ENCODE peak calls at places on chromosomes 16 and 17, in ten cellular contexts. R, K, U, B, S, V, F, A, G and N are unnamed samples.

GRCh38 chr16:65409505-65409904 is 287.6 kb upstream of the CDH11 start:
- DNase-seq in R (no peak), K (no peak), U (no peak), B (no peak), S (no peak), V (peak), F (no peak), A (no peak), G (no peak), N (peak)

GRCh38 chr16:55701442-55702319 is 45.9 kb downstream of the SLC6A2 start:
- DNase-seq in R (no peak), K (peak), U (no peak), B (peak), S (no peak), V (peak), F (peak), A (peak), G (no peak), N (peak)

GRCh38 chr17:7204828-7205461 is 14.7 kb downstream of the DLG4 start:
- DNase-seq in R (peak), K (peak), U (peak), B (peak), S (peak), V (peak), F (peak), A (peak), G (no peak), N (peak)

GRCh38 chr17:44007346-44008204 is 3.2 kb downstream of the NAGS start:
- DNase-seq in R (no peak), K (no peak), U (no peak), B (no peak), S (no peak), V (no peak), F (no peak), A (no peak), G (no peak), N (no peak)

GRCh38 chr16:84446596-84447392 is 57.7 kb downstream of the MEAK7 start:
- DNase-seq in R (no peak), K (peak), U (no peak), B (no peak), S (no peak), V (peak), F (no peak), A (no peak), G (no peak), N (peak)

GRCh38 chr17:60538726-60539125 is 12.7 kb upstream of the APPBP2 start:
- DNase-seq in R (no peak), K (no peak), U (no peak), B (no peak), S (no peak), V (no peak), F (no peak), A (no peak), G (no peak), N (peak)

GRCh38 chr16:54798267-54798666 is 132.4 kb upstream of the IRX5 start:
- DNase-seq in R (no peak), K (no peak), U (no peak), B (no peak), S (no peak), V (no peak), F (no peak), A (no peak), G (no peak), N (no peak)

GRCh38 chr17:81329279-81329926 is 34.3 kb upstream of the SLC38A10 start:
- DNase-seq in R (no peak), K (peak), U (no peak), B (peak), S (no peak), V (peak), F (peak), A (no peak), G (peak), N (peak)

GRCh38 chr17:80883831-80884735 is 107.6 kb upstream of the CHMP6 start:
- DNase-seq in R (no peak), K (peak), U (no peak), B (peak), S (no peak), V (no peak), F (no peak), A (no peak), G (no peak), N (no peak)

GRCh38 chr17:74768763-74769114 is 7.4 kb downstream of the NAT9 start:
- DNase-seq in R (no peak), K (no peak), U (no peak), B (no peak), S (no peak), V (no peak), F (no peak), A (no peak), G (no peak), N (no peak)

GRCh38 chr17:82153745-82154375 is 55.8 kb upstream of the FASN start:
- DNase-seq in R (peak), K (peak), U (peak), B (peak), S (peak), V (peak), F (peak), A (peak), G (no peak), N (peak)

GRCh38 chr17:50301891-50302584 is 27.8 kb downstream of the TMEM92 start:
- DNase-seq in R (no peak), K (no peak), U (no peak), B (no peak), S (no peak), V (no peak), F (no peak), A (no peak), G (no peak), N (no peak)

GRCh38 chr16:86051376-86052114 is 152.6 kb downstream of the IRF8 start:
- DNase-seq in R (no peak), K (no peak), U (no peak), B (no peak), S (no peak), V (peak), F (no peak), A (peak), G (no peak), N (no peak)

GRCh38 chr17:76166168-76166567 is 25.1 kb upstream of the FOXJ1 start:
- DNase-seq in R (no peak), K (no peak), U (peak), B (no peak), S (no peak), V (peak), F (no peak), A (no peak), G (no peak), N (peak)

GRCh38 chr16:3182608-3183444 is 5.2 kb upstream of the OR1F1 start:
- DNase-seq in R (no peak), K (peak), U (no peak), B (peak), S (no peak), V (peak), F (peak), A (peak), G (no peak), N (peak)

GRCh38 chr17:3963214-3964201 is 729 bp downstream of the ATP2A3 start:
- DNase-seq in R (peak), K (peak), U (no peak), B (no peak), S (peak), V (no peak), F (no peak), A (no peak), G (no peak), N (no peak)

GRCh38 chr16:10114411-10114810 is 67.8 kb downstream of the GRIN2A start:
- DNase-seq in R (no peak), K (no peak), U (no peak), B (no peak), S (no peak), V (peak), F (no peak), A (no peak), G (peak), N (peak)

GRCh38 chr17:77649717-77650211 is 308.7 kb upstream of the TNRC6C start:
- DNase-seq in R (no peak), K (no peak), U (no peak), B (no peak), S (no peak), V (peak), F (no peak), A (peak), G (no peak), N (peak)

GRCh38 chr16:54489225-54489781 is 202.7 kb upstream of the IRX3 start:
- DNase-seq in R (no peak), K (no peak), U (no peak), B (no peak), S (no peak), V (no peak), F (no peak), A (no peak), G (no peak), N (no peak)

GRCh38 chr16:8679156-8679555 is 4.7 kb downstream of the ABAT start:
- DNase-seq in R (no peak), K (no peak), U (no peak), B (no peak), S (no peak), V (no peak), F (peak), A (no peak), G (no peak), N (no peak)

GRCh38 chr16:79299154-79299799 is 301.3 kb downstream of the MAF start:
- DNase-seq in R (no peak), K (no peak), U (no peak), B (no peak), S (no peak), V (no peak), F (no peak), A (no peak), G (no peak), N (no peak)

GRCh38 chr16:66925322-66925840 is at the start of gene RRAD:
- DNase-seq in R (no peak), K (peak), U (peak), B (peak), S (no peak), V (peak), F (peak), A (no peak), G (no peak), N (no peak)

GRCh38 chr17:77826132-77826873 is 132.2 kb upstream of the TNRC6C start:
- DNase-seq in R (no peak), K (peak), U (no peak), B (no peak), S (no peak), V (no peak), F (no peak), A (no peak), G (no peak), N (no peak)

GRCh38 chr17:58277107-58277506 is 3.6 kb downstream of the MPO start:
- DNase-seq in R (no peak), K (no peak), U (no peak), B (no peak), S (no peak), V (peak), F (no peak), A (peak), G (no peak), N (peak)

GRCh38 chr17:57388326-57388725 is 132.0 kb downstream of the MSI2 start:
- DNase-seq in R (no peak), K (no peak), U (no peak), B (no peak), S (no peak), V (no peak), F (no peak), A (no peak), G (no peak), N (no peak)

GRCh38 chr16:11312718-11313492 is 31.8 kb upstream of the PRM1 start:
- DNase-seq in R (no peak), K (no peak), U (no peak), B (no peak), S (no peak), V (peak), F (peak), A (peak), G (no peak), N (peak)

GRCh38 chr16:882256-882655 is 81.7 kb upstream of the GNG13 start:
- DNase-seq in R (no peak), K (no peak), U (no peak), B (no peak), S (no peak), V (no peak), F (no peak), A (no peak), G (no peak), N (no peak)

GRCh38 chr16:56912746-56913703 is 18.9 kb upstream of the HERPUD1 start:
- DNase-seq in R (no peak), K (no peak), U (no peak), B (no peak), S (no peak), V (peak), F (no peak), A (no peak), G (peak), N (peak)

GRCh38 chr16:87644186-87644585 is 41.9 kb downstream of the JPH3 start:
- DNase-seq in R (no peak), K (no peak), U (no peak), B (no peak), S (no peak), V (no peak), F (no peak), A (no peak), G (no peak), N (no peak)

GRCh38 chr17:74519951-74520553 is 11.2 kb downstream of the CD300LB start:
- DNase-seq in R (no peak), K (peak), U (no peak), B (no peak), S (no peak), V (no peak), F (no peak), A (no peak), G (no peak), N (no peak)

GRCh38 chr16:58614212-58614611 is 15.4 kb downstream of the CNOT1 start:
- DNase-seq in R (no peak), K (no peak), U (no peak), B (no peak), S (no peak), V (peak), F (no peak), A (no peak), G (peak), N (peak)

GRCh38 chr17:40433551-40434384 is 9.5 kb upstream of the IGFBP4 start:
- DNase-seq in R (no peak), K (no peak), U (no peak), B (peak), S (no peak), V (no peak), F (peak), A (no peak), G (no peak), N (no peak)

GRCh38 chr16:71311553-71312158 is 22.5 kb upstream of the CMTR2 start:
- DNase-seq in R (no peak), K (no peak), U (no peak), B (no peak), S (no peak), V (peak), F (peak), A (peak), G (no peak), N (peak)

GRCh38 chr17:45311762-45312476 is 4.9 kb downstream of the MAP3K14 start:
- DNase-seq in R (peak), K (peak), U (no peak), B (peak), S (peak), V (peak), F (peak), A (no peak), G (no peak), N (no peak)

GRCh38 chr17:72576289-72576759 is 455.5 kb downstream of the SOX9 start:
- DNase-seq in R (no peak), K (no peak), U (peak), B (no peak), S (no peak), V (no peak), F (no peak), A (no peak), G (no peak), N (no peak)

GRCh38 chr16:8677481-8677880 is 3.1 kb downstream of the ABAT start:
- DNase-seq in R (no peak), K (no peak), U (no peak), B (no peak), S (no peak), V (peak), F (no peak), A (no peak), G (no peak), N (peak)

GRCh38 chr16:84925092-84925772 is 86.1 kb downstream of the ZDHHC7 start:
- DNase-seq in R (peak), K (peak), U (no peak), B (peak), S (peak), V (peak), F (peak), A (peak), G (no peak), N (peak)

GRCh38 chr16:29963021-29963743 is 1.3 kb downstream of the TMEM219 start:
- DNase-seq in R (no peak), K (no peak), U (no peak), B (no peak), S (no peak), V (no peak), F (no peak), A (no peak), G (no peak), N (no peak)

GRCh38 chr17:27473748-27474609 is 17.7 kb downstream of the KSR1 start:
- DNase-seq in R (peak), K (peak), U (no peak), B (peak), S (peak), V (no peak), F (peak), A (no peak), G (no peak), N (no peak)

GRCh38 chr17:45107286-45107685 is 25.0 kb downstream of the PLCD3 start:
- DNase-seq in R (no peak), K (no peak), U (no peak), B (no peak), S (no peak), V (no peak), F (no peak), A (no peak), G (no peak), N (no peak)